ENCODE peak calls at places on chromosomes 16 and 17, in six cellular contexts. D is hepatic stellate cell, J is AG08395, R is islet precursor cell, A is tibial nerve, W is T-helper 2 cell. K is an unnamed sample.
A peak's percentile ranks its signal among the peaks of the same experiment; 100 is the strongest.

GRCh38 chr17:44793885-44794698 is 35.3 kb downstream of the ADAM11 start:
- DNase-seq in R (no peak), D (peak; percentile 13), A (no peak), J (no peak), W (no peak), K (peak; percentile 56)

GRCh38 chr17:57626520-57627210 is 118.4 kb downstream of the CCDC182 start:
- DNase-seq in D (no peak), R (no peak), A (no peak), J (no peak), W (no peak), K (no peak)

GRCh38 chr17:73335591-73336503 is 24.0 kb upstream of the CDC42EP4 start:
- DNase-seq in R (no peak), J (no peak), D (no peak), A (no peak), W (no peak), K (no peak)

GRCh38 chr17:39564201-39564828 is 43.4 kb downstream of the NEUROD2 start:
- DNase-seq in J (no peak), R (peak; percentile 85), A (no peak), W (no peak), D (no peak), K (peak; percentile 93)

GRCh38 chr17:237406-237955 is 56.0 kb upstream of the DOC2B start:
- DNase-seq in J (no peak), R (no peak), D (no peak), A (no peak), W (no peak), K (peak; percentile 78)

GRCh38 chr17:21453144-21453982 is 77.2 kb downstream of the KCNJ12 start:
- DNase-seq in D (no peak), J (no peak), A (no peak), R (no peak), W (no peak), K (no peak)

GRCh38 chr17:28405632-28406477 is at the start of gene SLC46A1:
- DNase-seq in W (peak; percentile 16), A (no peak), J (peak; percentile 57), R (peak; percentile 83), D (peak; percentile 53), K (peak; percentile 95)

GRCh38 chr16:82735176-82735575 is 108.4 kb downstream of the CDH13 start:
- DNase-seq in A (no peak), R (no peak), J (no peak), D (no peak), W (no peak), K (no peak)

GRCh38 chr16:27795992-27796614 is 246.2 kb downstream of the KATNIP start:
- DNase-seq in A (no peak), D (no peak), J (peak; percentile 35), W (no peak), R (peak; percentile 82), K (peak; percentile 94)

GRCh38 chr16:48053346-48053745 is 102.4 kb downstream of the ABCC12 start:
- DNase-seq in D (peak; percentile 12), W (no peak), A (no peak), R (peak; percentile 96), J (peak; percentile 23), K (peak; percentile 88)

GRCh38 chr16:48001306-48001885 is 154.4 kb downstream of the ABCC12 start:
- DNase-seq in R (peak; percentile 14), D (no peak), W (no peak), J (no peak), A (no peak), K (no peak)

GRCh38 chr17:33602981-33603380 is 309.9 kb upstream of the ASIC2 start:
- DNase-seq in J (no peak), W (no peak), A (no peak), R (peak; percentile 66), D (no peak), K (peak; percentile 66)

GRCh38 chr16:75460441-75460840 is 4.0 kb downstream of the TMEM170A start:
- DNase-seq in J (no peak), R (no peak), A (no peak), W (no peak), D (no peak), K (no peak)

GRCh38 chr17:14341866-14342265 is 41.0 kb downstream of the HS3ST3B1 start:
- DNase-seq in R (no peak), D (no peak), A (no peak), J (no peak), W (no peak), K (peak; percentile 79)

GRCh38 chr17:63446981-63447687 is 1.0 kb upstream of the CYB561 start:
- DNase-seq in J (no peak), R (peak; percentile 85), W (peak; percentile 19), A (no peak), D (no peak), K (peak; percentile 90)